ENCODE peak calls at places on chromosomes 1 and 21, in four cellular contexts. One of them, this sample, is unnamed.

GRCh38 chr1:115647000-115647399 is 5.2 kb downstream of the VANGL1 start:
- DNase-seq in lower lobe of right lung: no peak
- DNase-seq in adrenal gland: peak; percentile 67
- DNase-seq in tibial artery: no peak
- DNase-seq in this sample: no peak

GRCh38 chr1:119808972-119809550 is 2.2 kb downstream of the REG4 start:
- DNase-seq in lower lobe of right lung: peak; percentile 80
- DNase-seq in adrenal gland: peak; percentile 73
- DNase-seq in tibial artery: peak; percentile 77
- DNase-seq in this sample: peak; percentile 47

GRCh38 chr1:60904079-60904852 is 178.1 kb upstream of the NFIA start:
- DNase-seq in lower lobe of right lung: no peak
- DNase-seq in adrenal gland: no peak
- DNase-seq in tibial artery: peak; percentile 92
- DNase-seq in this sample: no peak

GRCh38 chr1:179773264-179773663 is 30.2 kb downstream of the FAM163A start:
- DNase-seq in lower lobe of right lung: no peak
- DNase-seq in adrenal gland: no peak
- DNase-seq in tibial artery: no peak
- DNase-seq in this sample: no peak

GRCh38 chr1:40532062-40532389 is 589 bp downstream of the ZNF684 start:
- DNase-seq in lower lobe of right lung: no peak
- DNase-seq in adrenal gland: no peak
- DNase-seq in tibial artery: no peak
- DNase-seq in this sample: no peak

GRCh38 chr1:41629571-41629970 is 145.1 kb upstream of the EDN2 start:
- DNase-seq in lower lobe of right lung: no peak
- DNase-seq in adrenal gland: no peak
- DNase-seq in tibial artery: no peak
- DNase-seq in this sample: peak; percentile 55

GRCh38 chr1:46184920-46185658 is 8.8 kb upstream of the P3R3URF start:
- DNase-seq in lower lobe of right lung: no peak
- DNase-seq in adrenal gland: no peak
- DNase-seq in tibial artery: no peak
- DNase-seq in this sample: no peak

GRCh38 chr1:64519921-64520320 is 50.0 kb downstream of the CACHD1 start:
- DNase-seq in lower lobe of right lung: no peak
- DNase-seq in adrenal gland: peak; percentile 85
- DNase-seq in tibial artery: no peak
- DNase-seq in this sample: no peak

GRCh38 chr1:63623952-63624351 is 30.7 kb downstream of the PGM1 start:
- DNase-seq in lower lobe of right lung: no peak
- DNase-seq in adrenal gland: no peak
- DNase-seq in tibial artery: no peak
- DNase-seq in this sample: no peak

GRCh38 chr1:155083865-155084721 is 5.5 kb downstream of the EFNA3 start:
- DNase-seq in lower lobe of right lung: no peak
- DNase-seq in adrenal gland: peak; percentile 54
- DNase-seq in tibial artery: no peak
- DNase-seq in this sample: no peak

GRCh38 chr1:90945287-90945686 is 76.5 kb downstream of the ZNF644 start:
- DNase-seq in lower lobe of right lung: no peak
- DNase-seq in adrenal gland: no peak
- DNase-seq in tibial artery: no peak
- DNase-seq in this sample: no peak

GRCh38 chr1:188371295-188371806 is 1542.6 kb downstream of the PLA2G4A start:
- DNase-seq in lower lobe of right lung: no peak
- DNase-seq in adrenal gland: no peak
- DNase-seq in tibial artery: no peak
- DNase-seq in this sample: no peak

GRCh38 chr1:58465825-58466617 is 80.5 kb downstream of the OMA1 start:
- DNase-seq in lower lobe of right lung: no peak
- DNase-seq in adrenal gland: no peak
- DNase-seq in tibial artery: no peak
- DNase-seq in this sample: no peak

GRCh38 chr1:156608981-156609380 is 7.7 kb upstream of the GPATCH4 start:
- DNase-seq in lower lobe of right lung: no peak
- DNase-seq in adrenal gland: no peak
- DNase-seq in tibial artery: no peak
- DNase-seq in this sample: no peak

GRCh38 chr1:143665606-143666005 is 306.2 kb downstream of the FAM72C start:
- DNase-seq in lower lobe of right lung: no peak
- DNase-seq in adrenal gland: no peak
- DNase-seq in tibial artery: no peak
- DNase-seq in this sample: no peak

GRCh38 chr1:63966016-63966415 is 192.2 kb downstream of the ROR1 start:
- DNase-seq in lower lobe of right lung: no peak
- DNase-seq in adrenal gland: no peak
- DNase-seq in tibial artery: no peak
- DNase-seq in this sample: no peak

DNA sequence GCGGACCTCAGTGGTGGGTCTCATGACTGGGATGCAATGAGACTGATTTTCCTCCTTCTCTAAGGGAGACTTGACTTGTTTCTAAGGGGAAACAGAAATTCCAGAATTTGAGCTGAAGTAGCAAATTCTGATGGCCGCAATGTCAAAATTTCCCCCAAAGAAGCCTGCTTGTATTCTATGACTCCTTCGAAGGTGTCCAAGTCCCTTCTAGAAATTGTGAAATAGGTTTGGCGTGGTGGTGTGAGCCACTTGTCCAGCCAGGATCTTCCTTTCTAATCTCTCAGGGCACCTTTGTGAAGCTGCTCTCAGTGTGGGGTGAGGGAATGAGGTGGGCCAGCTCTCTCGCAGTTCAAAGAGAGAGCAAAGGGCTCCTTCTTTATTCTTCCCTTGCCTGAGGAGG is 19.9 kb downstream of the CLIC6 start:
- DNase-seq in lower lobe of right lung: no peak
- DNase-seq in adrenal gland: no peak
- DNase-seq in tibial artery: no peak
- DNase-seq in this sample: no peak
- H3K27me3 ChIP-seq in lower lobe of right lung: peaks cover 9% of the 10 kb centered on the region
- H3K27me3 ChIP-seq in adrenal gland: peaks cover 6% of the 10 kb centered on the region
- H3K27me3 ChIP-seq in tibial artery: peaks cover 12% of the 10 kb centered on the region
- H3K27me3 ChIP-seq in this sample: peaks cover 46% of the 10 kb centered on the region

DNA sequence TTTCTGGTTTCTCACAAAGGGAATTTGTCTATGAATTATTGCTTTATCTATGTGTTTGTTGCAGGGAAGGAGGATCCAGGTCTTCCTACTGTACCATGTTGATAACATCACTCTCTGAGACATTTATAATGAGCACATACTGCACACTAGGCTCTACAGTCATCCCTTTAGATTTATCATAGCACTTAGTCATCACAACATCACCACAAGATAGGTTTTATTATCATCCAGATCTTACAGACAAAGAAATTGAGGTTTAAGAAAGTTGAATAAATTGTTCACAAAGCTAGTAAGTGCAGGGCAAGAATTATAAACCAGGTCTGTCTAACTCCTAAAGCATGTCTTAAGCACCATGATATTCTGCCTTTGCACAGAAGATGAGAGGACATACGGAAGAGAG is 121.1 kb upstream of the ST6GALNAC5 start:
- DNase-seq in lower lobe of right lung: no peak
- DNase-seq in adrenal gland: no peak
- DNase-seq in tibial artery: no peak
- DNase-seq in this sample: no peak
- H3K9me3 ChIP-seq in lower lobe of right lung: peaks cover 5% of the 10 kb centered on the region
- H3K9me3 ChIP-seq in adrenal gland: no peaks in the 10 kb centered on the region
- H3K9me3 ChIP-seq in tibial artery: no peaks in the 10 kb centered on the region
- H3K9me3 ChIP-seq in this sample: no peaks in the 10 kb centered on the region

DNA sequence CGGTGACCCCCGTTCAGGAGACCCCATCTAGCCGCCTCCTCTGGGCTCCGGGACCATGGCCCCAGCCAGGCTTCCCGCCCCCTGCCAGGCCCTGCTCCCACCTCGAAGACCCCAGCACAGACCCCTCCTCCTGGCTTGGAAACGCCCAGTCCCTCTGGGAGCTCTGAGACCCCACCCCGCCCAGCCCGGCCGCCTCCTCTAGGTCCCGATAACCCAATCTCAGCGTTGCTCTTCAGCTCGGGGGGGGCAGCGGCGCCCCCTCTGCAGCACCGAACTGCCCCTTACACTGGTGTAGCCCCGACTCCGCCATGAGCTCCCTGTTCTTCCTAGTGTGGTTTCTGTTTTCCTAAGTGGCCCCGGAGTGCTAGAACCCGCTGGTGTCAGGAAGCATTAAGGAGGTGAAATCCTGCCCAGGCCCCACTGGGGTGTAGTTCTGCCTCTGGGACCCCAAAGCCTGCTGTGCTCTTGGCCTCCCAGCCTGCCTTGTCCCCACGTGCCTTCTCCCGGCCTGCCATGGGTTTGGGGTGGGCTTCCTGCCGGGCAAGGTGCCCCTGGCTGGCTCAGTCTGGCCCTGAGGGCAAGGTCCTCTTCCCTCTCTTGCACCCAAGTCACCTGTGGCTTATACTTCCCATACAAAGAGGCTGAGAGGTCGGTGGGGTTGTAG is 10.7 kb upstream of the MMEL1 start:
- DNase-seq in lower lobe of right lung: peak; percentile 34
- DNase-seq in adrenal gland: no peak
- DNase-seq in tibial artery: peak; percentile 53
- DNase-seq in this sample: no peak
- H3K4me3 ChIP-seq in lower lobe of right lung: peak overlapping the region; percentile 94
- H3K4me3 ChIP-seq in adrenal gland: peak overlapping the region; percentile 77
- H3K4me3 ChIP-seq in tibial artery: peak overlapping the region; percentile 88
- H3K4me3 ChIP-seq in this sample: peak overlapping the region; percentile 81

DNA sequence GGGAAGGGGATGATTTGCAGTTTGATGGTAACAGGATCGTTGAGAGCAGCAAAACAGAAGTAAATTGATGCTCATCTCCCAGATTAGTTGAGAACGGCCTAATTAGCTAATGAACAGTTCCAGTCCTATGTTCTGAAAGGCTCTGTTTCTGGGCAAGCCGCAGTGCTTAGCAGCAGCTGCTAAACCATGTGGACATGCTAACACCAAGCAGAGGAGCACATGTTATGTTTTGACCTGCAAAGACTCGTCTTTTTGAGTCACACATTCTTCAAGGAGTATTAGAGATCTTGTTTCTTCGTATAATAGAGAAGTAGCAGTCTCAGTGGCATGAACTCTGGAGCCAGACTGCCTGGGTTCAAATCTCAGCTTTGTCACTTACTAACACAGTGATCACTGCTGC is 58.1 kb downstream of the CACNA1E start:
- DNase-seq in lower lobe of right lung: no peak
- DNase-seq in adrenal gland: no peak
- DNase-seq in tibial artery: no peak
- DNase-seq in this sample: no peak
- H3K27me3 ChIP-seq in lower lobe of right lung: no peaks in the 10 kb centered on the region
- H3K27me3 ChIP-seq in adrenal gland: peaks cover 5% of the 10 kb centered on the region
- H3K27me3 ChIP-seq in tibial artery: peaks cover 16% of the 10 kb centered on the region
- H3K27me3 ChIP-seq in this sample: no peaks in the 10 kb centered on the region